ENCODE peak calls at places on chromosomes 5 and 9, in five cellular contexts. D, G, Y, T and F are unnamed samples.

GRCh38 chr9:93173365-93174150 is 10.4 kb upstream of the WNK2 start:
- DNase-seq in G (no peak), D (no peak), Y (peak), T (no peak), F (no peak)

GRCh38 chr9:16809912-16810610 is 60.4 kb downstream of the BNC2 start:
- DNase-seq in G (peak), D (peak), T (no peak), Y (peak), F (no peak)

GRCh38 chr5:73443725-73444498 is 4.7 kb downstream of the FOXD1 start:
- DNase-seq in D (peak), T (no peak), Y (no peak), G (peak), F (no peak)

GRCh38 chr9:120366646-120367019 is 213.3 kb downstream of the CDK5RAP2 start:
- DNase-seq in G (no peak), Y (peak), T (no peak), D (peak), F (peak)

GRCh38 chr5:110757118-110757729 is 18.4 kb downstream of the SLC25A46 start:
- DNase-seq in D (no peak), G (no peak), T (peak), Y (peak), F (peak)

GRCh38 chr5:159901308-159901707 is 15.0 kb upstream of the ADRA1B start:
- DNase-seq in D (no peak), Y (no peak), T (no peak), G (no peak), F (no peak)

GRCh38 chr9:33125871-33126822 is 41.0 kb downstream of the B4GALT1 start:
- DNase-seq in D (no peak), G (no peak), Y (no peak), T (no peak), F (no peak)

GRCh38 chr5:76457685-76458491 is 54.8 kb downstream of the IQGAP2 start:
- DNase-seq in D (no peak), Y (no peak), T (no peak), G (no peak), F (no peak)

GRCh38 chr9:105500108-105500766 is 52.4 kb downstream of the FSD1L start:
- DNase-seq in Y (peak), T (no peak), D (no peak), G (no peak), F (peak)

GRCh38 chr9:136437839-136438547 is 1.7 kb downstream of the INPP5E start:
- DNase-seq in Y (peak), D (no peak), G (no peak), T (no peak), F (peak)

GRCh38 chr5:1265461-1266455 is 29.1 kb downstream of the TERT start:
- DNase-seq in T (no peak), D (no peak), G (no peak), Y (no peak), F (no peak)

GRCh38 chr5:149036970-149037369 is 25.9 kb downstream of the SH3TC2 start:
- DNase-seq in G (no peak), Y (peak), T (no peak), D (no peak), F (no peak)

GRCh38 chr9:25207402-25207801 is 470.8 kb downstream of the TUSC1 start:
- DNase-seq in G (no peak), D (no peak), T (no peak), Y (no peak), F (no peak)

GRCh38 chr9:132351404-132352050 is 3.3 kb downstream of the SETX start:
- DNase-seq in T (no peak), D (no peak), G (no peak), Y (no peak), F (no peak)

GRCh38 chr5:171419663-171420428 is 399 bp downstream of the FGF18 start:
- DNase-seq in Y (no peak), T (peak), D (peak), G (peak), F (no peak)

GRCh38 chr9:27303219-27303618 is 6.3 kb upstream of the EQTN start:
- DNase-seq in T (no peak), G (no peak), D (peak), Y (peak), F (peak)

GRCh38 chr5:55344392-55344992 is 36.7 kb downstream of the MTREX start:
- DNase-seq in T (peak), G (peak), Y (peak), D (peak), F (peak)

GRCh38 chr9:14383296-14383695 is 69.4 kb upstream of the NFIB start:
- DNase-seq in Y (no peak), G (no peak), D (no peak), T (no peak), F (peak)

GRCh38 chr5:68630354-68630753 is 414.8 kb downstream of the PIK3R1 start:
- DNase-seq in D (no peak), G (no peak), T (no peak), Y (no peak), F (no peak)

GRCh38 chr9:110926828-110927227 is 111.4 kb downstream of the LPAR1 start:
- DNase-seq in T (no peak), G (no peak), Y (no peak), D (no peak), F (no peak)

GRCh38 chr9:124010665-124011321 is 775 bp upstream of the LHX2 start:
- DNase-seq in T (no peak), Y (peak), D (no peak), G (peak), F (no peak)

GRCh38 chr5:178674334-178674733 is 47.5 kb upstream of the CLK4 start:
- DNase-seq in D (no peak), Y (peak), T (no peak), G (no peak), F (no peak)

GRCh38 chr5:148176480-148176879 is 8.1 kb downstream of the SPINK14 start:
- DNase-seq in Y (no peak), D (no peak), T (no peak), G (no peak), F (no peak)

GRCh38 chr5:66144799-66145390 is 795 bp downstream of the SREK1 start:
- DNase-seq in G (no peak), Y (peak), D (no peak), T (no peak), F (no peak)

GRCh38 chr5:81187885-81188284 is 45.2 kb upstream of the CKMT2 start:
- DNase-seq in G (no peak), T (no peak), Y (no peak), D (no peak), F (no peak)

GRCh38 chr9:36939655-36940578 is 94.2 kb downstream of the PAX5 start:
- DNase-seq in T (no peak), D (peak), G (no peak), Y (no peak), F (no peak)

GRCh38 chr9:89732952-89733349 is 128.1 kb downstream of the GADD45G start:
- DNase-seq in T (no peak), Y (no peak), G (no peak), D (no peak), F (no peak)

GRCh38 chr5:78003442-78003841 is 227.3 kb upstream of the TBCA start:
- DNase-seq in T (no peak), D (no peak), Y (no peak), G (no peak), F (no peak)

GRCh38 chr5:96569332-96569731 is 92.8 kb upstream of the CAST start:
- DNase-seq in G (no peak), Y (no peak), T (no peak), D (no peak), F (no peak)

GRCh38 chr9:15642369-15642962 is 89.6 kb downstream of the CCDC171 start:
- DNase-seq in D (no peak), T (no peak), Y (peak), G (no peak), F (peak)

GRCh38 chr5:124230456-124230855 is 516.0 kb downstream of the ZNF608 start:
- DNase-seq in G (no peak), T (no peak), D (no peak), Y (no peak), F (no peak)

GRCh38 chr5:14201325-14202061 is 58.4 kb downstream of the TRIO start:
- DNase-seq in G (no peak), Y (no peak), T (no peak), D (no peak), F (peak)

GRCh38 chr5:149038336-149039075 is 24.4 kb downstream of the SH3TC2 start:
- DNase-seq in Y (no peak), T (no peak), G (no peak), D (no peak), F (no peak)

GRCh38 chr5:55847837-55848236 is 3.3 kb upstream of the IL31RA start:
- DNase-seq in G (no peak), T (no peak), D (no peak), Y (peak), F (no peak)

GRCh38 chr5:91224969-91225368 is 158.1 kb downstream of the ARRDC3 start:
- DNase-seq in Y (peak), D (no peak), G (no peak), T (no peak), F (no peak)

GRCh38 chr9:69020746-69021145 is 6.8 kb upstream of the PRKACG start:
- DNase-seq in T (no peak), D (no peak), G (no peak), Y (no peak), F (no peak)

GRCh38 chr9:69027355-69028097 is 8.0 kb upstream of the FXN start:
- DNase-seq in Y (peak), T (peak), D (peak), G (no peak), F (peak)

GRCh38 chr9:69019808-69020207 is 5.9 kb upstream of the PRKACG start:
- DNase-seq in D (no peak), T (no peak), Y (no peak), G (no peak), F (no peak)

GRCh38 chr9:69018688-69019087 is 4.8 kb upstream of the PRKACG start:
- DNase-seq in Y (no peak), G (no peak), T (no peak), D (no peak), F (no peak)

DNA sequence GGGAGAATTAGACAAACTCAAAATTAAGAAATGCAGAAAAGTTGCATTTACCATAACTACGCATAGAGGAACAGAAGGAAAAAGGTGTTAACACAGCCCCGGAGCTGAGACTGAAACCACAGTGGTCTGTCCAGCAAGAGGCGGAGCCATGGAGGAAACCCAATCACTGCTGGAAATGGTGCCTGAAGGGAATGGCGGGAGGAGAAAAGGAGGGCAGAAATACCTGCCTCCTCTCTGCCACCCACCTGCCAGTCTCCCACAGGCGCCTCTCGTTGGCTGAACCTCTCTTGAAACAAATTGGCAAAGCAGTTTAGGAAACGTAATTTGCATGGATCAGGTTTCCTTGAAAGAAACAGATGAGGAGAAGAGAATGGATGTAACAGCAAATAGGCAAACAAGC is 9.7 kb upstream of the PRKACG start:
- DNase-seq in Y (no peak), D (peak), T (no peak), G (peak), F (no peak)
- H2BK12ac ChIP-seq in Y (no peak), D (no peak), T (no peak), G (no peak), F (no peak)

GRCh38 chr9:128637656-128638055 is 19.0 kb downstream of the DYNC2I2 start:
- DNase-seq in T (no peak), D (no peak), Y (no peak), G (no peak), F (no peak)

GRCh38 chr9:128638580-128638979 is 18.1 kb downstream of the DYNC2I2 start:
- DNase-seq in T (no peak), G (no peak), Y (no peak), D (no peak), F (no peak)

GRCh38 chr9:128640626-128641025 is 16.0 kb downstream of the DYNC2I2 start:
- DNase-seq in G (no peak), T (no peak), Y (no peak), D (no peak), F (no peak)

GRCh38 chr9:128644452-128644851 is 12.2 kb downstream of the DYNC2I2 start:
- DNase-seq in G (no peak), D (no peak), T (no peak), Y (no peak), F (no peak)

DNA sequence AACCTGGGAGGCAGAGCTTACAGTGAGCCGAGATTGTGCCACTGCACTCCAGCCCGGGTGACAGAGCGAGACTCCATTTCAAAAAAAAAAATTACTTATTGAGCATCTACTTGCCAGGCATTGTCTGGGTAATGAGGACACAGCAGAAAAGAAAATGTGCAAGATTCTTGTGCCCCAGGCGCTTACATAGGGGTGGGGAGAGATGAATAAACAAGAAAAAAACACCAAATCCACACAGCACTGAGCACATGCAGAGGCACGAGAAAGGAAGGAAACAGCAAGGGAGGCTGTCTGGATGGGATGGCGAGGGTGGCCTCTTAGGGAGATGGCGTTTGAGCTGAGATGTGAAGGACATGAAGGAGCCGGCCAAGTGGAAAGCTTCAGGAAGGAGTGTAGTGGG is 14.0 kb downstream of the DYNC2I2 start:
- DNase-seq in Y (no peak), T (no peak), G (no peak), D (no peak), F (no peak)
- H2BK12ac ChIP-seq in Y (no peak), T (no peak), G (no peak), D (no peak), F (no peak)

GRCh38 chr9:100674419-100675122 is 96.7 kb downstream of the CAVIN4 start:
- DNase-seq in G (no peak), T (no peak), Y (peak), D (no peak), F (no peak)
- H2BK12ac ChIP-seq in G (no peak), T (no peak), Y (no peak), D (no peak), F (no peak)

DNA sequence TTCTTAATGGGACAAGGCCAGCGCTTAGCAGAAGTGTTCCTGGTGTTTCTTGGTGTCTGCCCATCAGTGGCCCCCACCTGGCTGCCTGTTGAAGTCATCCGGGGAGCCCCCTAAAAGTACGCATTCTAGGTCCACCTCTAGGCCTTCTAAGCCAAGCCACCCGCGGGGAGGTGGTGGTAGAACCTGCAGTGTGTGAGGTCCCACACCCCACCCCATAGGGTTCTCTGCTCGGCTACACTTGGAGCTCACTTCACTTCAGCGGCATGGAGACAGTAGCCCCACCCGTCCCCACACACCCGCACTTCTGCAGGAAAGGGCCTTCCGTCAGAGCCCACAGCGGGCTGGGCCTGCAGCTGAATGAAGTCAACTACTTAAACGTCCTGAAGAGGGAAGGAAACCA is 29.6 kb upstream of the FCN2 start:
- DNase-seq in D (peak), T (no peak), Y (no peak), G (no peak), F (no peak)
- H2BK12ac ChIP-seq in D (no peak), T (no peak), Y (no peak), G (no peak), F (no peak)

GRCh38 chr9:114513952-114514267 is 8.6 kb upstream of the WHRN start:
- DNase-seq in Y (no peak), D (no peak), T (no peak), G (no peak), F (no peak)
- H2BK12ac ChIP-seq in Y (no peak), D (no peak), T (no peak), G (no peak), F (no peak)

GRCh38 chr9:80158150-80158549 is 586.4 kb downstream of the TLE4 start:
- DNase-seq in Y (no peak), T (no peak), D (no peak), G (no peak), F (no peak)
- H2BK12ac ChIP-seq in Y (no peak), T (no peak), D (no peak), G (no peak), F (no peak)